ENCODE peak calls at places on chromosomes 6 and 20, in ten cellular contexts. One of them, this sample, is unnamed.

GRCh38 chr6:45532626-45533258 is 155.0 kb upstream of the SUPT3H start:
- DNase-seq in B cell: no peak
- DNase-seq in HCT116: no peak
- DNase-seq in GM12878: no peak
- DNase-seq in Peyer's patch: no peak
- DNase-seq in progenitor cell of endocrine pancreas: no peak
- DNase-seq in dorsolateral prefrontal cortex: no peak
- DNase-seq in body of pancreas: no peak
- DNase-seq in MM.1S: no peak
- DNase-seq in AG09309: no peak
- DNase-seq in this sample: no peak

GRCh38 chr20:35291654-35292503 is at the start of gene FAM83C:
- DNase-seq in B cell: no peak
- DNase-seq in HCT116: no peak
- DNase-seq in GM12878: no peak
- DNase-seq in Peyer's patch: no peak
- DNase-seq in progenitor cell of endocrine pancreas: no peak
- DNase-seq in dorsolateral prefrontal cortex: no peak
- DNase-seq in body of pancreas: no peak
- DNase-seq in MM.1S: no peak
- DNase-seq in AG09309: no peak
- DNase-seq in this sample: no peak

GRCh38 chr20:32010666-32011065 is 428 bp downstream of the CCM2L start:
- DNase-seq in B cell: no peak
- DNase-seq in HCT116: no peak
- DNase-seq in GM12878: no peak
- DNase-seq in Peyer's patch: no peak
- DNase-seq in progenitor cell of endocrine pancreas: no peak
- DNase-seq in dorsolateral prefrontal cortex: no peak
- DNase-seq in body of pancreas: no peak
- DNase-seq in MM.1S: no peak
- DNase-seq in AG09309: no peak
- DNase-seq in this sample: no peak

GRCh38 chr6:84583784-84584183 is 180.6 kb downstream of the TBX18 start:
- DNase-seq in B cell: no peak
- DNase-seq in HCT116: no peak
- DNase-seq in GM12878: no peak
- DNase-seq in Peyer's patch: no peak
- DNase-seq in progenitor cell of endocrine pancreas: no peak
- DNase-seq in dorsolateral prefrontal cortex: no peak
- DNase-seq in body of pancreas: no peak
- DNase-seq in MM.1S: no peak
- DNase-seq in AG09309: no peak
- DNase-seq in this sample: no peak

GRCh38 chr20:19775353-19776201 is 17.5 kb downstream of the RIN2 start:
- DNase-seq in B cell: no peak
- DNase-seq in HCT116: no peak
- DNase-seq in GM12878: no peak
- DNase-seq in Peyer's patch: no peak
- DNase-seq in progenitor cell of endocrine pancreas: no peak
- DNase-seq in dorsolateral prefrontal cortex: no peak
- DNase-seq in body of pancreas: no peak
- DNase-seq in MM.1S: no peak
- DNase-seq in AG09309: peak; percentile 79
- DNase-seq in this sample: peak; percentile 62

GRCh38 chr6:158211273-158212055 is 43.3 kb downstream of the GTF2H5 start:
- DNase-seq in B cell: no peak
- DNase-seq in HCT116: no peak
- DNase-seq in GM12878: no peak
- DNase-seq in Peyer's patch: no peak
- DNase-seq in progenitor cell of endocrine pancreas: no peak
- DNase-seq in dorsolateral prefrontal cortex: no peak
- DNase-seq in body of pancreas: no peak
- DNase-seq in MM.1S: no peak
- DNase-seq in AG09309: no peak
- DNase-seq in this sample: no peak

GRCh38 chr20:26208296-26209091 is 511.8 kb upstream of the ZNF337 start:
- DNase-seq in B cell: no peak
- DNase-seq in HCT116: no peak
- DNase-seq in GM12878: no peak
- DNase-seq in Peyer's patch: no peak
- DNase-seq in progenitor cell of endocrine pancreas: peak; percentile 29
- DNase-seq in dorsolateral prefrontal cortex: peak; percentile 30
- DNase-seq in body of pancreas: peak; percentile 13
- DNase-seq in MM.1S: no peak
- DNase-seq in AG09309: no peak
- DNase-seq in this sample: no peak

GRCh38 chr20:51750770-51751388 is 17.3 kb downstream of the ATP9A start:
- DNase-seq in B cell: no peak
- DNase-seq in HCT116: no peak
- DNase-seq in GM12878: no peak
- DNase-seq in Peyer's patch: no peak
- DNase-seq in progenitor cell of endocrine pancreas: no peak
- DNase-seq in dorsolateral prefrontal cortex: no peak
- DNase-seq in body of pancreas: no peak
- DNase-seq in MM.1S: no peak
- DNase-seq in AG09309: no peak
- DNase-seq in this sample: no peak

GRCh38 chr6:41712651-41713103 is 22.7 kb downstream of the TFEB start:
- DNase-seq in B cell: no peak
- DNase-seq in HCT116: no peak
- DNase-seq in GM12878: no peak
- DNase-seq in Peyer's patch: no peak
- DNase-seq in progenitor cell of endocrine pancreas: no peak
- DNase-seq in dorsolateral prefrontal cortex: peak; percentile 96
- DNase-seq in body of pancreas: peak; percentile 89
- DNase-seq in MM.1S: no peak
- DNase-seq in AG09309: no peak
- DNase-seq in this sample: peak; percentile 28

GRCh38 chr20:41150664-41151063 is 13.3 kb downstream of the PLCG1 start:
- DNase-seq in B cell: no peak
- DNase-seq in HCT116: no peak
- DNase-seq in GM12878: no peak
- DNase-seq in Peyer's patch: no peak
- DNase-seq in progenitor cell of endocrine pancreas: no peak
- DNase-seq in dorsolateral prefrontal cortex: no peak
- DNase-seq in body of pancreas: no peak
- DNase-seq in MM.1S: no peak
- DNase-seq in AG09309: no peak
- DNase-seq in this sample: no peak

GRCh38 chr6:112251170-112251945 is 3.0 kb downstream of the LAMA4 start:
- DNase-seq in B cell: no peak
- DNase-seq in HCT116: no peak
- DNase-seq in GM12878: no peak
- DNase-seq in Peyer's patch: no peak
- DNase-seq in progenitor cell of endocrine pancreas: no peak
- DNase-seq in dorsolateral prefrontal cortex: no peak
- DNase-seq in body of pancreas: peak; percentile 22
- DNase-seq in MM.1S: no peak
- DNase-seq in AG09309: no peak
- DNase-seq in this sample: no peak

GRCh38 chr20:36400901-36401300 is 94.8 kb downstream of the DLGAP4 start:
- DNase-seq in B cell: no peak
- DNase-seq in HCT116: no peak
- DNase-seq in GM12878: no peak
- DNase-seq in Peyer's patch: no peak
- DNase-seq in progenitor cell of endocrine pancreas: no peak
- DNase-seq in dorsolateral prefrontal cortex: no peak
- DNase-seq in body of pancreas: no peak
- DNase-seq in MM.1S: no peak
- DNase-seq in AG09309: no peak
- DNase-seq in this sample: no peak

GRCh38 chr6:7148100-7148822 is 40.5 kb downstream of the RREB1 start:
- DNase-seq in B cell: no peak
- DNase-seq in HCT116: no peak
- DNase-seq in GM12878: no peak
- DNase-seq in Peyer's patch: no peak
- DNase-seq in progenitor cell of endocrine pancreas: no peak
- DNase-seq in dorsolateral prefrontal cortex: no peak
- DNase-seq in body of pancreas: no peak
- DNase-seq in MM.1S: no peak
- DNase-seq in AG09309: no peak
- DNase-seq in this sample: no peak

GRCh38 chr6:131368077-131368911 is 204.7 kb upstream of the ARG1 start:
- DNase-seq in B cell: peak; percentile 47
- DNase-seq in HCT116: no peak
- DNase-seq in GM12878: peak; percentile 9
- DNase-seq in Peyer's patch: no peak
- DNase-seq in progenitor cell of endocrine pancreas: no peak
- DNase-seq in dorsolateral prefrontal cortex: peak; percentile 69
- DNase-seq in body of pancreas: peak; percentile 73
- DNase-seq in MM.1S: peak; percentile 72
- DNase-seq in AG09309: peak; percentile 38
- DNase-seq in this sample: peak; percentile 84

GRCh38 chr20:61419501-61419900 is 167.4 kb downstream of the CDH4 start:
- DNase-seq in B cell: no peak
- DNase-seq in HCT116: no peak
- DNase-seq in GM12878: no peak
- DNase-seq in Peyer's patch: no peak
- DNase-seq in progenitor cell of endocrine pancreas: no peak
- DNase-seq in dorsolateral prefrontal cortex: no peak
- DNase-seq in body of pancreas: no peak
- DNase-seq in MM.1S: no peak
- DNase-seq in AG09309: no peak
- DNase-seq in this sample: no peak

GRCh38 chr6:149723771-149724417 is 6.0 kb upstream of the LATS1 start:
- DNase-seq in B cell: peak; percentile 53
- DNase-seq in HCT116: peak; percentile 60
- DNase-seq in GM12878: no peak
- DNase-seq in Peyer's patch: peak; percentile 29
- DNase-seq in progenitor cell of endocrine pancreas: no peak
- DNase-seq in dorsolateral prefrontal cortex: peak; percentile 51
- DNase-seq in body of pancreas: peak; percentile 71
- DNase-seq in MM.1S: no peak
- DNase-seq in AG09309: no peak
- DNase-seq in this sample: no peak

DNA sequence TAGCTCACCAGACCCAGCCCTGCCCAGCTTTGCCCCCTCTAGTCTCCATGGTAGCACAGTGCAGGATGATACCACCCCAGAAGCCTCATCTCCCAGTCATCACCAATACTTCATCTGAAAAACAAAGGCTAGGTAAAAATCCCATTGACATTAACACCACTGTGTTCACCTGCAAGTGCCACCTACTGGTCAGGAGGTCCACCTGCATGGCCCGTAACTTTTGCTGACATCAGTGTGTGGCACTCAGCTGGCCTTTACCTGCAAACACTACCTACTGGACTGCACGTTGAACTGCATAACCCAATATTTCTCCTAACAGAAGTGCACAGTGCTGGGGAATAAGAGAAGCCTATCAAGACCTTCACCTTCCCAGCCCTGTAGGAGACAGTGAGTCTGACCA is 234.7 kb upstream of the ADGRB3 start:
- DNase-seq in B cell: no peak
- DNase-seq in HCT116: no peak
- DNase-seq in GM12878: no peak
- DNase-seq in Peyer's patch: no peak
- DNase-seq in progenitor cell of endocrine pancreas: no peak
- DNase-seq in dorsolateral prefrontal cortex: no peak
- DNase-seq in body of pancreas: no peak
- DNase-seq in MM.1S: no peak
- DNase-seq in AG09309: no peak
- DNase-seq in this sample: no peak
- TF ChIP-seq CTCF in B cell: no peak
- TF ChIP-seq CTCF in HCT116: peak; percentile 24
- TF ChIP-seq CTCF in GM12878: peak; percentile 26
- TF ChIP-seq CTCF in Peyer's patch: no peak
- TF ChIP-seq CTCF in progenitor cell of endocrine pancreas: no peak
- TF ChIP-seq CTCF in dorsolateral prefrontal cortex: no peak
- TF ChIP-seq CTCF in body of pancreas: no peak
- TF ChIP-seq CTCF in MM.1S: peak; percentile 11
- TF ChIP-seq CTCF in AG09309: no peak
- TF ChIP-seq CTCF in this sample: peak; percentile 1

DNA sequence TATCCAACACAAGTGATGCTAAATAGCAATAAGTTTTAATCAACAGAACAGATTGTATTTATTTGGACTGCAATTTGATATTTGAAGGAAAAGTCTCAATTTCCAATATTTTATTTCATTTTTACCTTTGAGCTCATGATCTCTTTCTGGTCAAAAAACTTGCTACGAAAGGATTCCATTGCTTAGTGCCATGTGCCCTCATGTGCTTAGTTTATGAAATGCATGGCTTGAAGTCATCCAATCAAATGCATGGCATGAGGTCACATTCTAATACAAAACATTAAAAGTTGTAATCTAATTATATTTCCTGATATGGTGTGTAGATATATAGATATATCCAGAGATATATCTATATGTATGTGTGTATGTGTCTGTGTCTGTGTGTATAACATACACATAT is 321.2 kb upstream of the ADGRB3 start:
- DNase-seq in B cell: no peak
- DNase-seq in HCT116: no peak
- DNase-seq in GM12878: no peak
- DNase-seq in Peyer's patch: no peak
- DNase-seq in progenitor cell of endocrine pancreas: no peak
- DNase-seq in dorsolateral prefrontal cortex: no peak
- DNase-seq in body of pancreas: no peak
- DNase-seq in MM.1S: no peak
- DNase-seq in AG09309: no peak
- DNase-seq in this sample: no peak
- TF ChIP-seq CTCF in B cell: no peak
- TF ChIP-seq CTCF in HCT116: no peak
- TF ChIP-seq CTCF in GM12878: peak; percentile 5
- TF ChIP-seq CTCF in Peyer's patch: no peak
- TF ChIP-seq CTCF in progenitor cell of endocrine pancreas: peak; percentile 41
- TF ChIP-seq CTCF in dorsolateral prefrontal cortex: no peak
- TF ChIP-seq CTCF in body of pancreas: no peak
- TF ChIP-seq CTCF in MM.1S: peak; percentile 6
- TF ChIP-seq CTCF in AG09309: no peak
- TF ChIP-seq CTCF in this sample: peak; percentile 60

DNA sequence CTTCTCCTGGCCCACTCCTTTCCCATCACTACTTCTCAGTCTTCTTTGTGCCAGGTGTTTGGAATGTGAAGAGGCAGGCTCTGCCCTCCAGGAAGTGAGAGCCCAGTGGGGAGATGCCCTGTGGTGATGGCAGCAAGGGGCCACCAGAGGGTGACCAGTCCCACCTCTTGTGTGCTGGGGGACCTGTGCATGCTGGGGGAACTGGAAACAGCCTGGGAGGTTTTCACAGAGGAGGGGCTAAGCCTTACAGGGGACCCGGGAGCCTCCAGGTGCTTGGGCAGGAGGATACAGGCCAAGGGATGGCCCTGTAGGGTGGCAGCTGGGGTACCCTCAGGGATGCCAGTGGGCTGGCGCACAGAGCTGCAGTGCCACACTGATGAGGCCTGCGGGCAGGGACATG is 72.3 kb downstream of the RAMACL start:
- DNase-seq in B cell: peak; percentile 31
- DNase-seq in HCT116: no peak
- DNase-seq in GM12878: no peak
- DNase-seq in Peyer's patch: no peak
- DNase-seq in progenitor cell of endocrine pancreas: no peak
- DNase-seq in dorsolateral prefrontal cortex: no peak
- DNase-seq in body of pancreas: no peak
- DNase-seq in MM.1S: no peak
- DNase-seq in AG09309: no peak
- DNase-seq in this sample: no peak
- TF ChIP-seq CTCF in B cell: no peak
- TF ChIP-seq CTCF in HCT116: peak; percentile 18
- TF ChIP-seq CTCF in GM12878: no peak
- TF ChIP-seq CTCF in Peyer's patch: no peak
- TF ChIP-seq CTCF in progenitor cell of endocrine pancreas: no peak
- TF ChIP-seq CTCF in dorsolateral prefrontal cortex: peak; percentile 23
- TF ChIP-seq CTCF in body of pancreas: no peak
- TF ChIP-seq CTCF in MM.1S: no peak
- TF ChIP-seq CTCF in AG09309: peak; percentile 1
- TF ChIP-seq CTCF in this sample: no peak

GRCh38 chr20:63692436-63693078 is 3.9 kb upstream of the TNFRSF6B start:
- DNase-seq in B cell: no peak
- DNase-seq in HCT116: no peak
- DNase-seq in GM12878: no peak
- DNase-seq in Peyer's patch: no peak
- DNase-seq in progenitor cell of endocrine pancreas: no peak
- DNase-seq in dorsolateral prefrontal cortex: no peak
- DNase-seq in body of pancreas: no peak
- DNase-seq in MM.1S: no peak
- DNase-seq in AG09309: no peak
- DNase-seq in this sample: no peak
- TF ChIP-seq CTCF in B cell: no peak
- TF ChIP-seq CTCF in HCT116: no peak
- TF ChIP-seq CTCF in GM12878: no peak
- TF ChIP-seq CTCF in Peyer's patch: no peak
- TF ChIP-seq CTCF in progenitor cell of endocrine pancreas: no peak
- TF ChIP-seq CTCF in dorsolateral prefrontal cortex: no peak
- TF ChIP-seq CTCF in body of pancreas: no peak
- TF ChIP-seq CTCF in MM.1S: no peak
- TF ChIP-seq CTCF in AG09309: no peak
- TF ChIP-seq CTCF in this sample: peak; percentile 12